ENCODE peak calls at places on chromosomes 12 and 14, in nine cellular contexts. One of them, this sample, is unnamed.

GRCh38 chr12:17810399-17810798 is 279.6 kb downstream of the RERGL start:
- DNase-seq in uterus: no peak
- DNase-seq in BE2C: no peak
- DNase-seq in endodermal cell: no peak
- DNase-seq in cardiac fibroblast: no peak
- DNase-seq in AG10803: no peak
- DNase-seq in choroid plexus epithelial cell: no peak
- DNase-seq in mucosa of descending colon: no peak
- DNase-seq in cardiac muscle cell: no peak
- DNase-seq in this sample: no peak

GRCh38 chr14:74985028-74985310 is 17.8 kb upstream of the EIF2B2 start:
- DNase-seq in choroid plexus epithelial cell: no peak
- DNase-seq in BE2C: no peak
- DNase-seq in endodermal cell: no peak
- DNase-seq in mucosa of descending colon: no peak
- DNase-seq in AG10803: no peak
- DNase-seq in cardiac fibroblast: no peak
- DNase-seq in cardiac muscle cell: no peak
- DNase-seq in uterus: no peak
- DNase-seq in this sample: peak; percentile 74

GRCh38 chr12:106234513-106234912 is 13.3 kb downstream of the CKAP4 start:
- DNase-seq in cardiac fibroblast: peak; percentile 26
- DNase-seq in uterus: no peak
- DNase-seq in endodermal cell: no peak
- DNase-seq in BE2C: no peak
- DNase-seq in cardiac muscle cell: no peak
- DNase-seq in mucosa of descending colon: no peak
- DNase-seq in choroid plexus epithelial cell: peak; percentile 23
- DNase-seq in AG10803: peak; percentile 39
- DNase-seq in this sample: no peak

GRCh38 chr12:24407884-24408283 is 458.4 kb upstream of the SOX5 start:
- DNase-seq in cardiac fibroblast: no peak
- DNase-seq in endodermal cell: no peak
- DNase-seq in uterus: no peak
- DNase-seq in choroid plexus epithelial cell: peak; percentile 12
- DNase-seq in AG10803: no peak
- DNase-seq in mucosa of descending colon: no peak
- DNase-seq in cardiac muscle cell: no peak
- DNase-seq in BE2C: no peak
- DNase-seq in this sample: no peak

GRCh38 chr12:53754633-53755261 is 3.0 kb upstream of the CISTR start:
- DNase-seq in cardiac fibroblast: peak; percentile 13
- DNase-seq in AG10803: peak; percentile 46
- DNase-seq in endodermal cell: peak; percentile 43
- DNase-seq in mucosa of descending colon: no peak
- DNase-seq in cardiac muscle cell: peak; percentile 69
- DNase-seq in uterus: no peak
- DNase-seq in BE2C: no peak
- DNase-seq in choroid plexus epithelial cell: peak; percentile 50
- DNase-seq in this sample: no peak

GRCh38 chr14:101358726-101359125 is 202.6 kb upstream of the DIO3 start:
- DNase-seq in choroid plexus epithelial cell: no peak
- DNase-seq in cardiac muscle cell: no peak
- DNase-seq in BE2C: no peak
- DNase-seq in AG10803: no peak
- DNase-seq in cardiac fibroblast: no peak
- DNase-seq in endodermal cell: no peak
- DNase-seq in mucosa of descending colon: no peak
- DNase-seq in uterus: no peak
- DNase-seq in this sample: no peak

GRCh38 chr12:2678416-2678815 is 116.4 kb upstream of the FKBP4 start:
- DNase-seq in cardiac muscle cell: no peak
- DNase-seq in choroid plexus epithelial cell: no peak
- DNase-seq in mucosa of descending colon: no peak
- DNase-seq in uterus: peak; percentile 1
- DNase-seq in BE2C: no peak
- DNase-seq in cardiac fibroblast: no peak
- DNase-seq in endodermal cell: no peak
- DNase-seq in AG10803: no peak
- DNase-seq in this sample: no peak

GRCh38 chr12:45122776-45123380 is 72.0 kb upstream of the DBX2 start:
- DNase-seq in AG10803: peak; percentile 31
- DNase-seq in mucosa of descending colon: no peak
- DNase-seq in uterus: no peak
- DNase-seq in cardiac muscle cell: peak; percentile 54
- DNase-seq in endodermal cell: peak; percentile 63
- DNase-seq in choroid plexus epithelial cell: peak; percentile 56
- DNase-seq in cardiac fibroblast: peak; percentile 46
- DNase-seq in BE2C: peak; percentile 18
- DNase-seq in this sample: no peak

DNA sequence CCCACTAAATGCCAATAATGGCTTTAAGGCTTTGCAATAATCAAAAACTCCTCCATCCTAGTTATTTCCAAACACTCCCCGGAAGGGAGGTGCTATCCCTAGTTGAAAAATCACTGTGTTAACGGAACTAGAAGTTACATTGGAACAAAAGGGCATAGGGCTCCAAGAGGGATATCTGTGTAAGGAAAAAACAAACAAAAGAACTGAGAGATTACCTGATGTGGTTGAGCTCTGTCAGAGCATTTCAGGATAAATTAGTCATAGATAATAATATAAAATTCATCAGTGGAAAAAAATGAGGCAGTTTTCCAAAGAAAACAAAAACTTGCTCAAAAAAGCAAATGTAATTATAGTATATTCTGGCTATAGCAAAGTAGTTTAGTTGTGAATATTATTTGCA is 27.4 kb upstream of the PAPLN start:
- DNase-seq in choroid plexus epithelial cell: peak; percentile 84
- DNase-seq in endodermal cell: no peak
- DNase-seq in mucosa of descending colon: no peak
- DNase-seq in BE2C: no peak
- DNase-seq in AG10803: no peak
- DNase-seq in cardiac muscle cell: peak; percentile 66
- DNase-seq in cardiac fibroblast: peak; percentile 70
- DNase-seq in uterus: no peak
- DNase-seq in this sample: no peak
- H3K4me3 ChIP-seq in choroid plexus epithelial cell: no peak overlapping the region
- H3K4me3 ChIP-seq in endodermal cell: no peak overlapping the region
- H3K4me3 ChIP-seq in mucosa of descending colon: no peak overlapping the region
- H3K4me3 ChIP-seq in BE2C: no peak overlapping the region
- H3K4me3 ChIP-seq in AG10803: no peak overlapping the region
- H3K4me3 ChIP-seq in cardiac muscle cell: no peak overlapping the region
- H3K4me3 ChIP-seq in cardiac fibroblast: no peak overlapping the region
- H3K4me3 ChIP-seq in uterus: no peak overlapping the region
- H3K4me3 ChIP-seq in this sample: no peak overlapping the region

DNA sequence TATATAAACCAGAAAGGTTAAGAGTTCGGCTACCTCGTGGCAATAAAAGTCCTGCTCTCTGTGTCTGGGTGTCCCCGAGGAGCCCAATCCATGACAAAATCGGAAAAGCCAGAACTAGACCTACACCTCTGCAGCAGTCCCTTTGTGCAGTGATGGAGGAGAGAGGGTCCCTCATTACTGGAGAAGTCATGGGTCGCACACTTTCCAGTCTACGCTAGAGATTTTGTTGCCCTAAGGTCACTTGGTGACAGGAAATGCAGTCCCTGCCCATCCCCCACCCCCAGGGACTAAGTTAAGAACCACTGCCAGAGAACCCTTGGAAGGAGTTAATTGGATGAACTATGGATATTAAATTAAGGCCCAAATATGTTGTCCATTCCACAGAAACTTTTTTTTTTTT is 104.4 kb upstream of the ATF7IP start:
- DNase-seq in cardiac muscle cell: no peak
- DNase-seq in BE2C: peak; percentile 19
- DNase-seq in AG10803: no peak
- DNase-seq in uterus: peak; percentile 24
- DNase-seq in mucosa of descending colon: no peak
- DNase-seq in cardiac fibroblast: no peak
- DNase-seq in endodermal cell: peak; percentile 64
- DNase-seq in choroid plexus epithelial cell: no peak
- DNase-seq in this sample: peak; percentile 20
- H3K4me3 ChIP-seq in cardiac muscle cell: no peak overlapping the region
- H3K4me3 ChIP-seq in BE2C: no peak overlapping the region
- H3K4me3 ChIP-seq in AG10803: no peak overlapping the region
- H3K4me3 ChIP-seq in uterus: no peak overlapping the region
- H3K4me3 ChIP-seq in mucosa of descending colon: no peak overlapping the region
- H3K4me3 ChIP-seq in cardiac fibroblast: no peak overlapping the region
- H3K4me3 ChIP-seq in endodermal cell: peak overlapping the region; percentile 9
- H3K4me3 ChIP-seq in choroid plexus epithelial cell: no peak overlapping the region
- H3K4me3 ChIP-seq in this sample: no peak overlapping the region

GRCh38 chr14:69664865-69665526 is 53.6 kb downstream of the SUSD6 start:
- DNase-seq in BE2C: peak; percentile 74
- DNase-seq in mucosa of descending colon: no peak
- DNase-seq in uterus: no peak
- DNase-seq in AG10803: no peak
- DNase-seq in cardiac muscle cell: no peak
- DNase-seq in cardiac fibroblast: no peak
- DNase-seq in endodermal cell: no peak
- DNase-seq in choroid plexus epithelial cell: no peak
- DNase-seq in this sample: no peak

GRCh38 chr14:69665596-69665995 is 54.2 kb downstream of the SUSD6 start:
- DNase-seq in endodermal cell: no peak
- DNase-seq in uterus: no peak
- DNase-seq in AG10803: peak; percentile 44
- DNase-seq in cardiac muscle cell: no peak
- DNase-seq in choroid plexus epithelial cell: no peak
- DNase-seq in BE2C: no peak
- DNase-seq in mucosa of descending colon: no peak
- DNase-seq in cardiac fibroblast: no peak
- DNase-seq in this sample: no peak

GRCh38 chr14:69666112-69666511 is 54.7 kb downstream of the SUSD6 start:
- DNase-seq in uterus: no peak
- DNase-seq in cardiac fibroblast: no peak
- DNase-seq in choroid plexus epithelial cell: no peak
- DNase-seq in cardiac muscle cell: no peak
- DNase-seq in mucosa of descending colon: no peak
- DNase-seq in BE2C: no peak
- DNase-seq in endodermal cell: no peak
- DNase-seq in AG10803: no peak
- DNase-seq in this sample: no peak

GRCh38 chr14:69667938-69668336 is 56.5 kb downstream of the SUSD6 start:
- DNase-seq in mucosa of descending colon: no peak
- DNase-seq in cardiac fibroblast: no peak
- DNase-seq in BE2C: no peak
- DNase-seq in endodermal cell: no peak
- DNase-seq in uterus: no peak
- DNase-seq in cardiac muscle cell: no peak
- DNase-seq in AG10803: no peak
- DNase-seq in choroid plexus epithelial cell: no peak
- DNase-seq in this sample: no peak

DNA sequence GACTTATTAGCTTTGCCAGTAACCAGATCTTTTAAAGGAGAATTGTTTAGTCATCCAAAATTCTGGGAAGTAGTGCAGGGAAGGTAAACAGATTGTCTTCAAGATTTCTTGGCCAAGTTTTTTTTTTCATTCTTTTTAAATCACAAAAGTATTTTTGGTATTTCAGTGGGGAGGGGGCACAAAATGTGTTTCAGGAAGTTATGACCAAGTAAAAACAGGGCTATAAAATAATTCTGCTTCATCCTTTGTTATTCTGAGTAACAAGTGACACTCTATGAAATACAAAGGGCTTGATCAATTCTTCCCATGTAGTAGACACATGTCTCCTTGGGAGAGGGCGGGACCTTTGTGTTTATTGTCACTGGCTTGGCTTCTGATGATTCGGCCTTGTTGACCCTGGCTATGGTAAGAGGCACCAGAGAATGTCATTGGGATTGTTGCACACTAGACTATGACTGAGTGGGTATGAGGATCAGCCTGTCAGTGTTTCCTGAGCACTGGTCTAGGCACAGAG is 55.4 kb downstream of the SUSD6 start:
- DNase-seq in AG10803: peak; percentile 66
- DNase-seq in BE2C: no peak
- DNase-seq in mucosa of descending colon: no peak
- DNase-seq in uterus: no peak
- DNase-seq in choroid plexus epithelial cell: no peak
- DNase-seq in endodermal cell: no peak
- DNase-seq in cardiac fibroblast: peak; percentile 55
- DNase-seq in cardiac muscle cell: peak; percentile 44
- DNase-seq in this sample: no peak
- H3K4me3 ChIP-seq in AG10803: no peak overlapping the region
- H3K4me3 ChIP-seq in BE2C: no peak overlapping the region
- H3K4me3 ChIP-seq in mucosa of descending colon: no peak overlapping the region
- H3K4me3 ChIP-seq in uterus: no peak overlapping the region
- H3K4me3 ChIP-seq in choroid plexus epithelial cell: no peak overlapping the region
- H3K4me3 ChIP-seq in endodermal cell: no peak overlapping the region
- H3K4me3 ChIP-seq in cardiac fibroblast: no peak overlapping the region
- H3K4me3 ChIP-seq in cardiac muscle cell: no peak overlapping the region
- H3K4me3 ChIP-seq in this sample: no peak overlapping the region

GRCh38 chr12:581746-582145 is 81.5 kb downstream of the NINJ2 start:
- DNase-seq in choroid plexus epithelial cell: no peak
- DNase-seq in cardiac fibroblast: no peak
- DNase-seq in cardiac muscle cell: no peak
- DNase-seq in mucosa of descending colon: no peak
- DNase-seq in BE2C: no peak
- DNase-seq in uterus: no peak
- DNase-seq in AG10803: no peak
- DNase-seq in endodermal cell: no peak
- DNase-seq in this sample: no peak

GRCh38 chr12:581321-581720 is 81.9 kb downstream of the NINJ2 start:
- DNase-seq in choroid plexus epithelial cell: no peak
- DNase-seq in mucosa of descending colon: no peak
- DNase-seq in BE2C: no peak
- DNase-seq in cardiac muscle cell: no peak
- DNase-seq in endodermal cell: peak; percentile 62
- DNase-seq in cardiac fibroblast: no peak
- DNase-seq in AG10803: no peak
- DNase-seq in uterus: no peak
- DNase-seq in this sample: no peak

GRCh38 chr12:578743-579449 is 84.3 kb downstream of the NINJ2 start:
- DNase-seq in mucosa of descending colon: no peak
- DNase-seq in cardiac muscle cell: no peak
- DNase-seq in cardiac fibroblast: no peak
- DNase-seq in BE2C: no peak
- DNase-seq in AG10803: no peak
- DNase-seq in uterus: no peak
- DNase-seq in endodermal cell: peak; percentile 63
- DNase-seq in choroid plexus epithelial cell: no peak
- DNase-seq in this sample: no peak

GRCh38 chr12:580813-581212 is 82.4 kb downstream of the NINJ2 start:
- DNase-seq in mucosa of descending colon: no peak
- DNase-seq in choroid plexus epithelial cell: no peak
- DNase-seq in BE2C: no peak
- DNase-seq in uterus: no peak
- DNase-seq in cardiac fibroblast: no peak
- DNase-seq in AG10803: no peak
- DNase-seq in endodermal cell: no peak
- DNase-seq in cardiac muscle cell: no peak
- DNase-seq in this sample: no peak

DNA sequence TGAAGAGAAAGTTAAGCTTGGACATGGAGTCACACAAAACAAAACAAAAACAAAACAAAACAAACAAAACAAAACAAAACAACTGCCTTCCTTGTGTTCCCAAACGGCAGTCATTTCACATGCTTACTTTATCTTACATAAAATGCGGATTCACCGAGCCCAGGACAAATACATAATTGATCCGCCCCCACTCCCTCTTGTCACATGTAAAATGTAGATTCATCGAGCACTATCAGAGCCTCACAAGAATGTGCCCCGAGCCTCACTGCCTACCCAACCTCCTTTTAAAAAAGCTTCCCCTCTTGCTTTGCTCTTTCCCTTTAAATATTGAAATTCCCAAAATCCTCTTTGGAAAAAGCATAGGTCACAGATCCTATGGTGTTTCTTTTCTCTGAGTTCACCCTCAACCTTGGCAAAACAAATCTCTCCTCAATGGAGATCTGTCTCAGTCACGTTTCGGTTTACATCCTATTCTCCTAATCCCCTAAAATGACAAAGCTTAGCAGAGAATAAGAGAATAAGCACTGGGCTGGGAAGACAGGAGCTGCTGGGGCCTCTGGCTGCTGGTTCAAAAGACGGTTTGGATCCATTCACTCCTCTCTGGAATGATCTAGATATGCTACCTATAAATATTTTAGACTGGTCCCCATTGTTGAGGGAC is 83.7 kb downstream of the NINJ2 start:
- DNase-seq in mucosa of descending colon: no peak
- DNase-seq in cardiac fibroblast: no peak
- DNase-seq in BE2C: no peak
- DNase-seq in endodermal cell: peak; percentile 50
- DNase-seq in AG10803: no peak
- DNase-seq in choroid plexus epithelial cell: no peak
- DNase-seq in uterus: no peak
- DNase-seq in cardiac muscle cell: no peak
- DNase-seq in this sample: no peak
- H3K4me3 ChIP-seq in mucosa of descending colon: no peak overlapping the region
- H3K4me3 ChIP-seq in cardiac fibroblast: no peak overlapping the region
- H3K4me3 ChIP-seq in BE2C: no peak overlapping the region
- H3K4me3 ChIP-seq in endodermal cell: no peak overlapping the region
- H3K4me3 ChIP-seq in AG10803: no peak overlapping the region
- H3K4me3 ChIP-seq in choroid plexus epithelial cell: no peak overlapping the region
- H3K4me3 ChIP-seq in uterus: no peak overlapping the region
- H3K4me3 ChIP-seq in cardiac muscle cell: no peak overlapping the region
- H3K4me3 ChIP-seq in this sample: no peak overlapping the region

This sample was measured in right cardiac atrium.